ENCODE peak calls at places on chromosomes 11 and 22, in four cellular contexts. U, Y, I and C are unnamed samples.

GRCh38 chr11:93814966-93815633 is 31.0 kb downstream of the MED17 start:
- DNase-seq in U (no peak), I (no peak), Y (no peak), C (no peak)

GRCh38 chr11:56783448-56784041 is 35.0 kb upstream of the OR9G4 start:
- DNase-seq in U (no peak), I (peak; percentile 75), Y (peak; percentile 9), C (no peak)

GRCh38 chr22:42317691-42318547 is 47.5 kb upstream of the TCF20 start:
- DNase-seq in Y (no peak), I (no peak), U (peak; percentile 71), C (no peak)

GRCh38 chr22:27207907-27208306 is 550.5 kb downstream of the MIAT start:
- DNase-seq in U (no peak), Y (no peak), I (peak; percentile 43), C (no peak)

GRCh38 chr11:47148903-47149535 is 27.7 kb downstream of the ARFGAP2 start:
- DNase-seq in U (peak; percentile 27), I (no peak), Y (no peak), C (no peak)

GRCh38 chr11:31816467-31817053 is 5.4 kb upstream of the PAX6 start:
- DNase-seq in Y (no peak), U (no peak), I (no peak), C (no peak)

GRCh38 chr11:115170133-115170815 is 333.9 kb downstream of the CADM1 start:
- DNase-seq in Y (no peak), I (peak; percentile 25), U (peak; percentile 31), C (no peak)

GRCh38 chr11:80082386-80082785 is 641.6 kb upstream of the TENM4 start:
- DNase-seq in I (no peak), Y (no peak), U (no peak), C (no peak)

GRCh38 chr22:32079110-32080089 is 36.3 kb downstream of the SLC5A1 start:
- DNase-seq in I (peak; percentile 77), U (no peak), Y (peak; percentile 12), C (no peak)

GRCh38 chr22:32307055-32307454 is 50.6 kb upstream of the RFPL3 start:
- DNase-seq in Y (no peak), I (no peak), U (no peak), C (no peak)